ENCODE peak calls at places on chromosomes 12 and 14, in five cellular contexts. G is Karpas-422, J is sigmoid colon, X is stomach, W is fibroblast of lung. S is an unnamed sample.

GRCh38 chr14:59547310-59547709 is 29.3 kb downstream of the CCDC175 start:
- DNase-seq in G (no peak), J (no peak), X (no peak), W (no peak), S (no peak)

GRCh38 chr14:25074112-25074511 is 24.2 kb upstream of the STXBP6 start:
- DNase-seq in G (no peak), J (no peak), X (no peak), W (no peak), S (no peak)

GRCh38 chr14:105315211-105315721 is 718 bp downstream of the PACS2 start:
- DNase-seq in G (no peak), J (no peak), X (peak; percentile 44), W (no peak), S (no peak)

GRCh38 chr12:66130267-66131066 is at the start of gene LLPH:
- DNase-seq in G (peak; percentile 97), J (peak; percentile 93), X (peak; percentile 90), W (peak; percentile 86), S (peak; percentile 64)

GRCh38 chr12:114774181-114774580 is 90.2 kb upstream of the TBX3 start:
- DNase-seq in G (no peak), J (no peak), X (no peak), W (peak; percentile 69), S (no peak)

GRCh38 chr12:43336962-43337555 is 214.9 kb downstream of the ADAMTS20 start:
- DNase-seq in G (peak; percentile 62), J (no peak), X (no peak), W (peak; percentile 70), S (no peak)

GRCh38 chr12:15982471-15982870 is 71.3 kb downstream of the DERA start:
- DNase-seq in G (no peak), J (no peak), X (no peak), W (peak; percentile 76), S (no peak)

GRCh38 chr12:27220057-27220987 is 23.8 kb upstream of the STK38L start:
- DNase-seq in G (no peak), J (no peak), X (no peak), W (peak; percentile 27), S (no peak)

GRCh38 chr12:53994691-53995310 is 5.2 kb upstream of the HOXC9 start:
- DNase-seq in G (no peak), J (no peak), X (no peak), W (no peak), S (no peak)

GRCh38 chr14:77186911-77187648 is 5.5 kb downstream of the TMEM63C start:
- DNase-seq in G (no peak), J (peak; percentile 50), X (peak; percentile 47), W (no peak), S (peak; percentile 31)

GRCh38 chr12:8950287-8950574 is 786 bp upstream of the M6PR start:
- DNase-seq in G (no peak), J (no peak), X (no peak), W (no peak), S (no peak)

GRCh38 chr14:104137297-104138097 is 890 bp upstream of the KIF26A start:
- DNase-seq in G (peak; percentile 84), J (no peak), X (peak; percentile 70), W (peak; percentile 19), S (no peak)

GRCh38 chr14:100610511-100611217 is 23.4 kb upstream of the BEGAIN start:
- DNase-seq in G (no peak), J (peak; percentile 56), X (no peak), W (no peak), S (no peak)

GRCh38 chr12:1870086-1870485 is 48.4 kb downstream of the CACNA2D4 start:
- DNase-seq in G (no peak), J (no peak), X (no peak), W (no peak), S (no peak)

GRCh38 chr14:92223027-92223426 is 99.9 kb upstream of the SLC24A4 start:
- DNase-seq in G (no peak), J (no peak), X (no peak), W (no peak), S (no peak)

GRCh38 chr12:21025656-21026055 is 105.3 kb upstream of the SLCO1B1 start:
- DNase-seq in G (no peak), J (no peak), X (no peak), W (no peak), S (no peak)

GRCh38 chr12:117408161-117408791 is 46.9 kb upstream of the NOS1 start:
- DNase-seq in G (no peak), J (no peak), X (peak; percentile 72), W (no peak), S (peak; percentile 20)

GRCh38 chr12:103301642-103302620 is 193.8 kb downstream of the C12orf42 start:
- DNase-seq in G (no peak), J (no peak), X (no peak), W (no peak), S (no peak)

GRCh38 chr14:38074754-38075153 is 132.9 kb upstream of the SSTR1 start:
- DNase-seq in G (no peak), J (no peak), X (no peak), W (no peak), S (no peak)

GRCh38 chr14:75430106-75430505 is 2.3 kb downstream of the JDP2 start:
- DNase-seq in G (no peak), J (peak; percentile 88), X (no peak), W (peak; percentile 72), S (no peak)

GRCh38 chr12:106133136-106134087 is 5.3 kb downstream of the NUAK1 start:
- DNase-seq in G (no peak), J (no peak), X (no peak), W (no peak), S (no peak)

GRCh38 chr12:56723889-56724659 is 1.0 kb downstream of the NACA start:
- DNase-seq in G (no peak), J (peak; percentile 93), X (peak; percentile 34), W (peak; percentile 91), S (no peak)

GRCh38 chr12:120631097-120631496 is 9.3 kb upstream of the CABP1 start:
- DNase-seq in G (no peak), J (no peak), X (no peak), W (no peak), S (no peak)

GRCh38 chr12:3084742-3085141 is 7.6 kb downstream of the TSPAN9 start:
- DNase-seq in G (no peak), J (no peak), X (no peak), W (no peak), S (no peak)

GRCh38 chr12:3081886-3082285 is 4.7 kb downstream of the TSPAN9 start:
- DNase-seq in G (no peak), J (no peak), X (no peak), W (no peak), S (no peak)

GRCh38 chr12:3083949-3084348 is 6.8 kb downstream of the TSPAN9 start:
- DNase-seq in G (no peak), J (no peak), X (no peak), W (no peak), S (no peak)

GRCh38 chr12:3085341-3086125 is 8.4 kb downstream of the TSPAN9 start:
- DNase-seq in G (no peak), J (no peak), X (no peak), W (no peak), S (no peak)

DNA sequence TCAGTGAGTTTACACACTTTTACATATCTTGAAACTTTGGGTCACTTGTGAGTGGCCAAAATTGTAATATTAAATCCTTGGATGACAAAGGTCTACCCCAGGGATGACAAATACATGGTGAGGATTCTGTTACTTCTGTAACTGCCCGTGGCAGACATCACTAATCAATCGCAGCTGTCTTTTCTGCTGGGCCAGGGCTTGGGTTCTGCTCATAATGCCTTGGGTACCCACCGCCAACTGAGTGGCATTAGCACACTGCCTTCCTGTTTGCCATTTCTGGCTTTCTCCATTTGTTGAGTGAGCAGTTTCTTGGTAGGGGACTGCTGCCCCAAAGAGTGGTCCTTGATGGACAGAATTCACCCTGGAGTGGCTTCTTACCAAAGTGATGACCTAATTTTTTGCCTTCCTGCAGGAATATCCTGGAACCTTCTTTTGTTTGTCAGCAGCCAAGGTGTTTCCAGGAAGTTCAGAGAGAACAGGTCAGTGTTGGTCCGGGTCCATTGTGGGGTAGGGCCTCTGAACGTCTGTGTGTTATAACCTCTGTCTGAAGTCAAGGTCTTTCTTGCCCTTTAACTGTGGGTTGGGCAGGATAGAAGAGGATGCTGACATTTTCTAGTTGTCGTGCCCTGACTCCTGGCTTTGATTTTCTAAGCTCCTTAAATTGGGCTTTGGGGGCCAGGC is 6.2 kb downstream of the TSPAN9 start:
- DNase-seq in G (no peak), J (no peak), X (no peak), W (no peak), S (no peak)
- H3K27ac ChIP-seq in G (no peak overlapping the region), J (no peak overlapping the region), X (no peak overlapping the region), W (no peak overlapping the region), S (no peak overlapping the region)

DNA sequence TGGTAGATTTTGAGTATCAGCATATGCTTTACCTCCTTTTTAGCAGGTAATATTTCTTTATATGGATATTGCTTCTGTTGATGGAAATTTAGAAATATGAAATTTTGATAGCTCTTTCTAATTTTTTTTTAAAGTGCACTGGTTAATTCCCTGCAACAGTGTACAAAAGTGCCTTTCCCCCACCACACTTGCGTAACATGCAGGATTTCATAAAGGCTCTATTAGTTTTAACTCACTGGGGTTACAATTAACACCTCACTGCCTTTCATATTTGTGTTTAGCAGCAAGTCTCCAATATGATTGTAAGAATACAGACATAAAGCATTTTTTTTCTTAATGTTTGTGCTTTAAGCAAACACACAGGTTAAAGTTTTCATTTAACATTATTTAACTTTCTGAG is 25.6 kb downstream of the MNAT1 start:
- DNase-seq in G (no peak), J (no peak), X (no peak), W (no peak), S (no peak)
- H3K27ac ChIP-seq in G (peak overlapping the region; percentile 2), J (no peak overlapping the region), X (no peak overlapping the region), W (no peak overlapping the region), S (no peak overlapping the region)

GRCh38 chr14:22448035-22448904 is 140.8 kb downstream of the DAD1 start:
- DNase-seq in G (no peak), J (no peak), X (no peak), W (no peak), S (no peak)
- H3K27ac ChIP-seq in G (no peak overlapping the region), J (no peak overlapping the region), X (no peak overlapping the region), W (no peak overlapping the region), S (no peak overlapping the region)

GRCh38 chr12:64081020-64081419 is 141.1 kb downstream of the KICS2 start:
- DNase-seq in G (no peak), J (no peak), X (no peak), W (no peak), S (no peak)

GRCh38 chr12:64082866-64083268 is 139.2 kb downstream of the KICS2 start:
- DNase-seq in G (no peak), J (no peak), X (no peak), W (no peak), S (no peak)

GRCh38 chr12:64083285-64084210 is 138.5 kb downstream of the KICS2 start:
- DNase-seq in G (no peak), J (peak; percentile 94), X (peak; percentile 87), W (peak; percentile 97), S (no peak)

GRCh38 chr12:64077922-64078321 is 144.2 kb downstream of the KICS2 start:
- DNase-seq in G (no peak), J (no peak), X (no peak), W (no peak), S (no peak)

DNA sequence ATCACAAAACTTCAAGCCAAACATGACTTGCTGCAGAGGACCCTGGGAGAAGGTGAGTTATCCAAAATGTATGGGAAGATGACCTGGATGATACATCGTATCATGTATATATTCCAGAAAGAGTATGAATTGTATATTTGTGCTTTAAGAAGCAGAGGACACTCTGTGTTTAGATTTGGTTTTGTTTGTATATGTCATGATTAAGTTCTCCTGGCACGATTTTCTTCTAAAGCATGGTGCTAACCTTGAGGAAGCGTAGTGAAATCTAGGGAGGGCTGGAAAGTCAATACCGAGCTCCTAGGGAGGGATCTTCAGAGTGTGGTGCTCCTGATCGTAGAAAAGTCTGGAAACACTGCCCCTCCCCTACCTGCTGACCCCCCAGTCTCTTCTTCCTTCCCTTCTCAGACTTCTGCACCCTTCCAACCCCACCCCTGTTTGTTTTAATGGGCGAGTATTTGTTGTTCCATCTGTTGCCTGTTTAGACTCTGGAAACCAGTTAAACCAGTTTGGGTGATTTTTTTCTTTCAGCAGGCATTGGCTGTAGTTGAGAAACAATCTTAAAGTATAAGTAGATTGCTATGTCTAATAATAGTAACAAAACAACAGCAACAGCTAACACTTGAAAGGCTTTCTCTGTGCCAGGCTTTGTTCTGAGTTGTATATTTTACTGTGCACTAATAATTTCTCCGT is 141.6 kb downstream of the KICS2 start:
- DNase-seq in G (no peak), J (no peak), X (peak; percentile 36), W (no peak), S (no peak)
- H3K27ac ChIP-seq in G (no peak overlapping the region), J (peak overlapping the region; percentile 2), X (peak overlapping the region; percentile 32), W (no peak overlapping the region), S (no peak overlapping the region)

S was measured in substantia nigra.